ENCODE peak calls at places on chromosome 12, in seven cellular contexts. U, F, W, O, T, P and I are unnamed samples.

GRCh38 chr12:124348659-124349380 is 53.9 kb downstream of the RFLNA start:
- DNase-seq in U (no peak), F (no peak), W (no peak), O (no peak), T (no peak), P (no peak), I (no peak)

GRCh38 chr12:21456291-21456780 is 18.9 kb downstream of the PYROXD1 start:
- DNase-seq in U (no peak), F (no peak), W (no peak), O (no peak), T (peak), P (no peak), I (no peak)

GRCh38 chr12:69022674-69023073 is 89.7 kb upstream of the CPM start:
- DNase-seq in U (no peak), F (no peak), W (no peak), O (no peak), T (peak), P (no peak), I (no peak)

GRCh38 chr12:48934312-48934706 is 9.0 kb upstream of the FKBP11 start:
- DNase-seq in U (peak), F (peak), W (no peak), O (no peak), T (no peak), P (peak), I (no peak)

GRCh38 chr12:84508325-84508861 is 404.2 kb downstream of the SLC6A15 start:
- DNase-seq in U (peak), F (peak), W (peak), O (peak), T (peak), P (no peak), I (peak)

GRCh38 chr12:94707892-94708291 is 57.5 kb upstream of the TMCC3 start:
- DNase-seq in U (no peak), F (peak), W (no peak), O (no peak), T (peak), P (peak), I (peak)

GRCh38 chr12:24864796-24865125 is 84.1 kb downstream of the BCAT1 start:
- DNase-seq in U (no peak), F (no peak), W (no peak), O (no peak), T (peak), P (no peak), I (no peak)

GRCh38 chr12:81162725-81163124 is 84.8 kb downstream of the ACSS3 start:
- DNase-seq in U (peak), F (no peak), W (no peak), O (no peak), T (no peak), P (no peak), I (no peak)

DNA sequence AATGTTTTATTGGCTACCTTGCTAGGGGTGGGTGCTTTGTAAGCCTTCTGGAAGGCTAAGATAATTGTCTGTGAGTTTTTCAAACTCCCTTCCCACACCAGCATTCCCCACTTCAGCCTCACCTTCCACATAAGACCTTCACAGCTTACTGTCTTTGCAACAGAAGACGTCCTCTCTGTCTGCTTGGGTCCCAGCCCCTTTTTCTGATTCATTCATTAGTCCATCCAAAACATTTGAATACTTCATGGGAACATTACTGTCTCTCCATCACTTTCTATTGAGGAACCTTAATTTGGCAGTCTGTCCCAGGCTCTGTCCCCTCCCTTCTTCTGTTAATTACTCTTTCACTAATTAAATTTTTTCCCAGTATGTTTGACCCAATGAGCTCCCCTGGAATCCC is 965 bp upstream of the MARCHF9 start:
- DNase-seq in U (no peak), F (no peak), W (no peak), O (no peak), T (no peak), P (no peak), I (no peak)
- H3K4me3 ChIP-seq in U (peak), F (no peak), W (no peak), O (no peak), T (no peak), P (no peak), I (no peak)

GRCh38 chr12:130073721-130074120 is 88.5 kb upstream of the FZD10 start:
- DNase-seq in U (no peak), F (no peak), W (no peak), O (peak), T (no peak), P (no peak), I (no peak)

GRCh38 chr12:130074661-130075406 is 87.4 kb upstream of the FZD10 start:
- DNase-seq in U (no peak), F (no peak), W (no peak), O (no peak), T (no peak), P (no peak), I (no peak)

GRCh38 chr12:130068741-130069140 is 93.5 kb upstream of the FZD10 start:
- DNase-seq in U (no peak), F (no peak), W (no peak), O (no peak), T (no peak), P (no peak), I (no peak)

GRCh38 chr12:130066742-130067141 is 95.5 kb upstream of the FZD10 start:
- DNase-seq in U (no peak), F (no peak), W (no peak), O (no peak), T (no peak), P (no peak), I (no peak)

GRCh38 chr12:130070017-130070653 is 92.1 kb upstream of the FZD10 start:
- DNase-seq in U (peak), F (no peak), W (no peak), O (no peak), T (no peak), P (peak), I (no peak)
- H3K4me3 ChIP-seq in U (no peak), F (no peak), W (no peak), O (no peak), T (no peak), P (no peak), I (no peak)

DNA sequence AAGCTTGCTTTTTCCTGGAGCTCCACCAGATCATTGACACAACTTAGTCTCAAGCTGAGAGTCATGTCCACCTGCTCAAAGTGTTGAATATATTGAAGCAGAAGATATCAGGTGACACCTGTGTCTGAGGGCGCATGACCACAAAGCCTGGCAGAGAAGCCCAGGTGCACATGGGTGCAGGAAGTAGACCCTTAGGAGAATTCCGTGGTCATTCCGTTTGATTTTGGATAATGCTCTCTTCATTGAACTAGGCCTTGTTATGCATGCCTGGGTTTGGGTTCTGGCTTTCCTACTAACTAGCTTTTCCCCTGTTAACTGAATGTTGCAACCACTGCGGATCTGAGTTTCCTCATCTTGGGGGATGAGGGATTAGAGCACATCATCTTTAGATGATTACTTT is 7.1 kb downstream of the ARHGDIB start:
- DNase-seq in U (no peak), F (no peak), W (no peak), O (no peak), T (no peak), P (no peak), I (no peak)
- H3K4me3 ChIP-seq in U (no peak), F (no peak), W (no peak), O (no peak), T (no peak), P (no peak), I (no peak)

GRCh38 chr12:106776897-106777296 is 2.4 kb downstream of the RIC8B start:
- DNase-seq in U (no peak), F (no peak), W (no peak), O (no peak), T (no peak), P (no peak), I (no peak)
- H3K4me3 ChIP-seq in U (no peak), F (no peak), W (no peak), O (no peak), T (no peak), P (no peak), I (no peak)

GRCh38 chr12:71694099-71694820 is 8.4 kb downstream of the TMEM19 start:
- DNase-seq in U (no peak), F (no peak), W (no peak), O (peak), T (peak), P (peak), I (no peak)
- H3K4me3 ChIP-seq in U (no peak), F (no peak), W (no peak), O (no peak), T (no peak), P (no peak), I (no peak)

GRCh38 chr12:131688131-131688844 is 22.6 kb upstream of the SFSWAP start:
- DNase-seq in U (no peak), F (no peak), W (no peak), O (no peak), T (no peak), P (no peak), I (no peak)
- H3K4me3 ChIP-seq in U (no peak), F (no peak), W (no peak), O (no peak), T (no peak), P (no peak), I (no peak)

GRCh38 chr12:64631197-64631596 is 20.9 kb downstream of the RASSF3 start:
- DNase-seq in U (no peak), F (no peak), W (no peak), O (no peak), T (no peak), P (no peak), I (no peak)

GRCh38 chr12:64621257-64621942 is 11.1 kb downstream of the RASSF3 start:
- DNase-seq in U (no peak), F (peak), W (no peak), O (peak), T (peak), P (no peak), I (no peak)

GRCh38 chr12:64624035-64624434 is 13.7 kb downstream of the RASSF3 start:
- DNase-seq in U (no peak), F (no peak), W (no peak), O (no peak), T (no peak), P (no peak), I (no peak)

GRCh38 chr12:64627781-64628180 is 17.5 kb downstream of the RASSF3 start:
- DNase-seq in U (no peak), F (peak), W (no peak), O (peak), T (peak), P (no peak), I (peak)

GRCh38 chr12:64625243-64626077 is 15.2 kb downstream of the RASSF3 start:
- DNase-seq in U (no peak), F (peak), W (peak), O (peak), T (peak), P (peak), I (peak)
- H3K4me3 ChIP-seq in U (no peak), F (peak), W (peak), O (peak), T (peak), P (no peak), I (peak)

GRCh38 chr12:6273931-6274687 is 36.4 kb upstream of the PLEKHG6 start:
- DNase-seq in U (peak), F (peak), W (no peak), O (no peak), T (no peak), P (no peak), I (no peak)
- H3K4me3 ChIP-seq in U (no peak), F (no peak), W (no peak), O (no peak), T (no peak), P (no peak), I (no peak)

DNA sequence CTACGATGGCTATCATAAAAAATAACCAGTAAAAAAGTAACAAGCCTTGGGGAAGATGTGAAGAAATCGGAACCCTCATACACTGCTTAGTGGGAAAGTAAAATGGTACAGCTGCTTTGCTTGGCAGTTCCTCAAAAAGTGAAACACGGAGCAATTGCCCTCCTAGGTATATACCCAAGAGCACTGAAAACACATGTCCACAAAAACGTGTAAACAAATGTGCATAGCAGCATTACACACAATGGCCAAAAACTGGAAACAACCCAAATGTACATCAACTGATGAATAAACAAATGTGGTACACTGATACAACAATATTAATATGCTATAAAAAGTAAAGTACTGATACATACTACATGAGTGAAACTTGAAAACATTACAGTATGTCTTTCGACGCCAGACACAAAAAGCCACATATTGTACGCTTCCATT is 1.2 kb downstream of the SLC41A2 start:
- DNase-seq in U (no peak), F (peak), W (no peak), O (no peak), T (peak), P (no peak), I (no peak)
- H3K4me3 ChIP-seq in U (no peak), F (peak), W (peak), O (no peak), T (peak), P (no peak), I (peak)